ENCODE peak calls at places on chromosome 10, in four cellular contexts. E is SK-N-SH; P is effector memory CD4-positive, alpha-beta T cell; B is right lobe of liver. Z is an unnamed sample.
A peak's percentile ranks its signal among the peaks of the same experiment; 100 is the strongest.

GRCh38 chr10:82888809-82889455 is 1013.9 kb downstream of the NRG3 start:
- DNase-seq in E (no peak), P (no peak), B (no peak), Z (peak; percentile 55)

GRCh38 chr10:89466599-89467035 is 52.2 kb downstream of the IFIT5 start:
- DNase-seq in E (peak; percentile 23), P (no peak), B (peak; percentile 53), Z (no peak)

GRCh38 chr10:44353128-44353390 is 31.8 kb downstream of the CXCL12 start:
- DNase-seq in E (no peak), P (no peak), B (no peak), Z (no peak)

GRCh38 chr10:33327750-33328149 is 6.7 kb downstream of the NRP1 start:
- DNase-seq in E (no peak), P (no peak), B (no peak), Z (no peak)

GRCh38 chr10:125148021-125148439 is 12.3 kb downstream of the CTBP2 start:
- DNase-seq in E (no peak), P (no peak), B (no peak), Z (no peak)

GRCh38 chr10:132707121-132707775 is 78.7 kb downstream of the NKX6-2 start:
- DNase-seq in E (no peak), P (no peak), B (peak; percentile 52), Z (no peak)

GRCh38 chr10:3906511-3907111 is 121.6 kb upstream of the KLF6 start:
- DNase-seq in E (no peak), P (no peak), B (no peak), Z (no peak)

GRCh38 chr10:117911684-117912083 is 135.1 kb downstream of the RAB11FIP2 start:
- DNase-seq in E (no peak), P (no peak), B (no peak), Z (no peak)

GRCh38 chr10:71378341-71379117 is 18.2 kb upstream of the CDH23 start:
- DNase-seq in E (no peak), P (no peak), B (no peak), Z (no peak)

GRCh38 chr10:31760674-31761081 is 168.0 kb downstream of the ARHGAP12 start:
- DNase-seq in E (no peak), P (no peak), B (no peak), Z (no peak)

GRCh38 chr10:79069325-79070090 is 742 bp downstream of the ZMIZ1 start:
- DNase-seq in E (peak; percentile 73), P (peak; percentile 9), B (peak; percentile 76), Z (no peak)

GRCh38 chr10:123840714-123841113 is 50.9 kb downstream of the CPXM2 start:
- DNase-seq in E (no peak), P (no peak), B (no peak), Z (no peak)

GRCh38 chr10:3776796-3777571 is 8.0 kb downstream of the KLF6 start:
- DNase-seq in E (no peak), P (peak; percentile 55), B (no peak), Z (no peak)

GRCh38 chr10:133465191-133465949 is 11.6 kb downstream of the SCART1 start:
- DNase-seq in E (no peak), P (no peak), B (no peak), Z (no peak)

GRCh38 chr10:97852277-97852676 is 2.6 kb downstream of the GOLGA7B start:
- DNase-seq in E (no peak), P (no peak), B (no peak), Z (no peak)

GRCh38 chr10:118956253-118957140 is 73.0 kb upstream of the NANOS1 start:
- DNase-seq in E (no peak), P (no peak), B (no peak), Z (no peak)

GRCh38 chr10:125538947-125539649 is 143.9 kb downstream of the TEX36 start:
- DNase-seq in E (peak; percentile 58), P (no peak), B (no peak), Z (no peak)

GRCh38 chr10:25159591-25159990 is 15.2 kb upstream of the GPR158 start:
- DNase-seq in E (no peak), P (no peak), B (no peak), Z (no peak)

GRCh38 chr10:110758898-110759297 is 112.8 kb upstream of the PDCD4 start:
- DNase-seq in E (no peak), P (no peak), B (no peak), Z (no peak)

GRCh38 chr10:97538401-97538800 is 34.2 kb upstream of the ANKRD2 start:
- DNase-seq in E (no peak), P (no peak), B (no peak), Z (no peak)

GRCh38 chr10:3635697-3636096 is 149.3 kb downstream of the KLF6 start:
- DNase-seq in E (no peak), P (no peak), B (no peak), Z (no peak)

GRCh38 chr10:112040696-112041095 is 142.9 kb downstream of the GPAM start:
- DNase-seq in E (no peak), P (no peak), B (no peak), Z (no peak)

GRCh38 chr10:132532174-132532573 is 5.4 kb upstream of the INPP5A start:
- DNase-seq in E (no peak), P (no peak), B (no peak), Z (no peak)

GRCh38 chr10:2866569-2866968 is 200.8 kb upstream of the PFKP start:
- DNase-seq in E (no peak), P (no peak), B (no peak), Z (no peak)

GRCh38 chr10:3128379-3129130 is 44.0 kb downstream of the PITRM1 start:
- DNase-seq in E (no peak), P (no peak), B (no peak), Z (no peak)

GRCh38 chr10:21401196-21401595 is 124.3 kb downstream of the SKIDA1 start:
- DNase-seq in E (no peak), P (no peak), B (no peak), Z (no peak)

GRCh38 chr10:117631276-117632151 is 89.0 kb downstream of the EMX2 start:
- DNase-seq in E (no peak), P (no peak), B (no peak), Z (no peak)

GRCh38 chr10:74384615-74385213 is 233.7 kb downstream of the ADK start:
- DNase-seq in E (no peak), P (no peak), B (no peak), Z (no peak)

GRCh38 chr10:95550073-95550672 is 11.0 kb downstream of the SORBS1 start:
- DNase-seq in E (no peak), P (no peak), B (no peak), Z (no peak)

DNA sequence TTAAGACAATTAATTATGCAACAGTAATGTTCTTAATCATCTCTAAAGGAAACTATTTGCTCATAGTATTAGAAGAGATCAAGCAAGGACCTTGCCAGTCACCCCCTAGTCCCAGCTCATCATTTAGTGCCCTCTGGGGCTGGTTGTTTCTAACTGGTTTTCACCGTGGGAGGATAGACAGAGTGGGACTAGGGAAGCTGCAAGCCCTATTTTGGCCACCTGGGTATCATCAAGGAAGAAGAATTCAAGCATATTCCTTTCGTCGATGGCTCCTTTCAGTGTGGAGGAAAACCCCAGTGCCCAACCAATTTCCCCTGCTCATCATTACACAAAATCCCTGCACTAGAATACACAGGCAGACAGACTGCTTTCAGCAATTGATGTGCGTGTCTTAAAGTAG is 30.6 kb upstream of the FGFR2 start:
- DNase-seq in E (no peak), P (no peak), B (no peak), Z (no peak)
- H3K27me3 ChIP-seq in E (no peaks in the 10 kb centered on the region), P (no peaks in the 10 kb centered on the region), B (no peaks in the 10 kb centered on the region), Z (no peaks in the 10 kb centered on the region)

GRCh38 chr10:100969175-100970075 is at the start of gene SEMA4G:
- DNase-seq in E (peak; percentile 97), P (no peak), B (peak; percentile 69), Z (no peak)

GRCh38 chr10:100968839-100969174 is 497 bp upstream of the SEMA4G start:
- DNase-seq in E (no peak), P (no peak), B (no peak), Z (no peak)

GRCh38 chr10:100966887-100967286 is 2.4 kb upstream of the SEMA4G start:
- DNase-seq in E (no peak), P (no peak), B (no peak), Z (no peak)

GRCh38 chr10:100967332-100967731 is 2.0 kb upstream of the SEMA4G start:
- DNase-seq in E (no peak), P (no peak), B (no peak), Z (no peak)

GRCh38 chr10:100968037-100968736 is 1.1 kb upstream of the SEMA4G start:
- DNase-seq in E (no peak), P (no peak), B (no peak), Z (no peak)
- H3K27ac ChIP-seq in E (no peak overlapping the region), P (no peak overlapping the region), B (no peak overlapping the region), Z (no peak overlapping the region)

DNA sequence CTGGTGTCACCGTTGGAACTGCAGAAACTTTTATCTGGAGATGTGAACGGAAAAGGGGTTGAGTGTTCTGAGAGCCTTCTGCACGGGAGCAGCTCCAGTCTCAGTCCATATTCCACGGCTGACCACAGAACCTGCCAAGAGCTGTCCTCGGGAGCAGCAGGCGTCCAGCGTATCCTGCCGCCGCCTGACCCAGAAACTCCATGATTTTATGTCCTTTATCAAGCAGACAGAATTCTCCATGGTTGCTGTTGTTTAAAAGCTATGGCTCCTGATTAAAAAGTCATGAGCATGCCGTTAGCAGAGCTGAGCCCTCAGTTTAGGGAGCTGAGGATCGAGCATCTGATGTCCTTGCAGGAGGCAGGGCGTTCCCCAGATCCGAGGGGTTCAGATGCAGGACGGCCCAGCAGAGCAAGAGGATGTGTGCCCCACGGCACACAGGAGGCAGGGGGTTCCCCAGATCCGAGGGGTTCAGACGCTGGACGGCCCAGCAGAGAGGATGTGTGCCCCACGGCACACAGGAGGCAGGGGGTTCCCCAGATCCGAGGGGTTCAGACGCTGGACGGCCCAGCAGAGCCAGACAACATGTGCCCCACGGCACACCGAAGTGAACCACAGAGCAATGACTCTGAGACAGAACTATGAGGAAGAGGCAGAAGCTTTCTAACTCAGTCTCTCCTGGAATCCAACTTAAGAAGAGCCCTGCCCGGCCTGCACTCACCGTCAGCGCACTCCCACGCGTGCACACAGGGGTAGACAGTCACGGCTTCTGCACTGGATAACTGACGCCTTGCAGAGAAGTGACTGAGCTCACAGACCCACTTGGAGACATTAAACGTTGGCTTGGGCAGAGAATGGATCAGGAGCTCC is 96.4 kb downstream of the WDR37 start:
- DNase-seq in E (no peak), P (no peak), B (no peak), Z (no peak)
- H3K27me3 ChIP-seq in E (no peaks in the 10 kb centered on the region), P (no peaks in the 10 kb centered on the region), B (no peaks in the 10 kb centered on the region), Z (no peaks in the 10 kb centered on the region)

GRCh38 chr10:70186571-70186970 is 16.3 kb upstream of the SAR1A start:
- DNase-seq in E (no peak), P (no peak), B (no peak), Z (no peak)
- H3K27ac ChIP-seq in E (no peak overlapping the region), P (no peak overlapping the region), B (no peak overlapping the region), Z (no peak overlapping the region)

DNA sequence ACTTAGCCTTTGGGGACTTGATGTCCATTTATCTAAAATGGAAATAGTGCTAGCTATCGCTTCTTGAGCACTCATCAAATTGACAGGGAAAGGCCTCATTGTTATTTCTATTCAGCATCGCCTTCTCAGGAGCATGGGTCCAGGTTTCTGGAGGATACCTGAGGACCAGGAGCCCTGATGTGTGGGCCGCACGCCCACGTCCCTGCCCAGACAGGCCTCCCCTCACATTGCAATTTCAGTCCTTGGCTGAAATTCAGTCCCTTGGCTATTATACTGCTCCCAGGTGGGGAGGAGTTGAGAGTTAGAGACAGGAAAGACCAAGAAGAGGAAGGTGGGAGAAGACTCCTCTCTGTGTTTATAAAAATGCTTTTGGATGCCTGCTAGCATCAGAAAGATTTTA is 38.9 kb downstream of the GPRIN2 start:
- DNase-seq in E (no peak), P (no peak), B (no peak), Z (no peak)
- H3K27me3 ChIP-seq in E (no peaks in the 10 kb centered on the region), P (no peaks in the 10 kb centered on the region), B (no peaks in the 10 kb centered on the region), Z (no peaks in the 10 kb centered on the region)

GRCh38 chr10:87816163-87816841 is 1.7 kb downstream of the ATAD1 start:
- DNase-seq in E (no peak), P (no peak), B (no peak), Z (no peak)
- H3K27ac ChIP-seq in E (peak overlapping the region; percentile 91), P (no peak overlapping the region), B (no peak overlapping the region), Z (no peak overlapping the region)